ENCODE peak calls at places on chromosome 9, in seven cellular contexts. Z is IMR-90, B is GM18507, N is tibial artery, V is nucleus accumbens, E is OCI-M1, Y is AG09319. S is an unnamed sample.

GRCh38 chr9:127388037-127388855 is 8.7 kb upstream of the SLC2A8 start:
- DNase-seq in B (peak), N (no peak), Z (peak), V (no peak), Y (peak), E (peak), S (peak)

GRCh38 chr9:89536618-89537017 is 38.7 kb upstream of the SEMA4D start:
- DNase-seq in Z (no peak), E (peak), B (no peak), V (no peak), Y (no peak), N (no peak), S (peak)

GRCh38 chr9:37984672-37985611 is 81.0 kb upstream of the SLC25A51 start:
- DNase-seq in N (no peak), V (no peak), Y (no peak), E (no peak), Z (peak), B (no peak), S (no peak)

GRCh38 chr9:127707766-127708165 is 978 bp downstream of the CFAP157 start:
- DNase-seq in B (no peak), E (no peak), Z (no peak), Y (no peak), V (no peak), N (no peak), S (peak)

GRCh38 chr9:126301985-126302603 is 24.5 kb upstream of the MVB12B start:
- DNase-seq in V (no peak), E (peak), B (peak), N (no peak), Z (peak), Y (peak), S (peak)

GRCh38 chr9:36827593-36827992 is 206.5 kb downstream of the PAX5 start:
- DNase-seq in Y (no peak), E (no peak), Z (no peak), V (no peak), B (no peak), N (no peak), S (no peak)

GRCh38 chr9:71909887-71910601 is 949 bp downstream of the ABHD17B start:
- DNase-seq in Y (no peak), B (no peak), N (peak), Z (peak), E (peak), V (peak), S (peak)

GRCh38 chr9:29866556-29866955 is 2293.3 kb upstream of the C9orf72 start:
- DNase-seq in V (no peak), Z (no peak), B (no peak), E (no peak), N (no peak), Y (no peak), S (no peak)

GRCh38 chr9:96139592-96140251 is 162.3 kb downstream of the HSD17B3 start:
- DNase-seq in B (no peak), Z (peak), N (peak), V (no peak), Y (peak), E (no peak), S (peak)

GRCh38 chr9:89687216-89687615 is 82.4 kb downstream of the GADD45G start:
- DNase-seq in N (no peak), B (no peak), Y (no peak), Z (no peak), V (no peak), E (no peak), S (no peak)